ENCODE peak calls at places on chromosome 19, in four cellular contexts. One of them, this sample, is unnamed.

GRCh38 chr19:18605546-18606280 is 886 bp downstream of the CRLF1 start:
- DNase-seq in adrenal gland: no peak
- DNase-seq in suprapubic skin: no peak
- DNase-seq in NCI-H345: no peak
- DNase-seq in this sample: no peak

GRCh38 chr19:54388001-54388802 is 23.5 kb upstream of the LAIR1 start:
- DNase-seq in adrenal gland: no peak
- DNase-seq in NCI-H345: no peak
- DNase-seq in suprapubic skin: no peak
- DNase-seq in this sample: no peak

GRCh38 chr19:33277434-33277833 is 24.9 kb downstream of the CEBPA start:
- DNase-seq in suprapubic skin: no peak
- DNase-seq in NCI-H345: no peak
- DNase-seq in adrenal gland: no peak
- DNase-seq in this sample: no peak

GRCh38 chr19:28010656-28011055 is 1202.3 kb downstream of the UQCRFS1 start:
- DNase-seq in NCI-H345: no peak
- DNase-seq in suprapubic skin: no peak
- DNase-seq in adrenal gland: no peak
- DNase-seq in this sample: no peak

GRCh38 chr19:15129856-15130580 is 22.8 kb downstream of the SYDE1 start:
- DNase-seq in suprapubic skin: no peak
- DNase-seq in NCI-H345: no peak
- DNase-seq in adrenal gland: no peak
- DNase-seq in this sample: no peak

GRCh38 chr19:18408053-18408476 is 10.6 kb upstream of the LRRC25 start:
- DNase-seq in adrenal gland: no peak
- DNase-seq in NCI-H345: no peak
- DNase-seq in suprapubic skin: no peak
- DNase-seq in this sample: no peak

GRCh38 chr19:12701596-12702282 is 5.3 kb upstream of the FBXW9 start:
- DNase-seq in adrenal gland: no peak
- DNase-seq in NCI-H345: no peak
- DNase-seq in suprapubic skin: no peak
- DNase-seq in this sample: no peak

GRCh38 chr19:7999376-7999775 is 6.1 kb downstream of the ELAVL1 start:
- DNase-seq in adrenal gland: no peak
- DNase-seq in NCI-H345: no peak
- DNase-seq in suprapubic skin: no peak
- DNase-seq in this sample: no peak

GRCh38 chr19:4051175-4052101 is 15.3 kb downstream of the ZBTB7A start:
- DNase-seq in NCI-H345: no peak
- DNase-seq in suprapubic skin: no peak
- DNase-seq in adrenal gland: peak; percentile 76
- DNase-seq in this sample: no peak

GRCh38 chr19:40416918-40417713 is 3.9 kb upstream of the PRX start:
- DNase-seq in adrenal gland: peak; percentile 58
- DNase-seq in NCI-H345: no peak
- DNase-seq in suprapubic skin: no peak
- DNase-seq in this sample: no peak

GRCh38 chr19:46082728-46083050 is 41.8 kb downstream of the IGFL3 start:
- DNase-seq in NCI-H345: no peak
- DNase-seq in adrenal gland: no peak
- DNase-seq in suprapubic skin: no peak
- DNase-seq in this sample: no peak

GRCh38 chr19:17889609-17890214 is 18.0 kb downstream of the SLC5A5 start:
- DNase-seq in suprapubic skin: no peak
- DNase-seq in adrenal gland: no peak
- DNase-seq in NCI-H345: no peak
- DNase-seq in this sample: no peak

GRCh38 chr19:9309139-9309973 is at the start of gene ZNF699:
- DNase-seq in NCI-H345: peak; percentile 98
- DNase-seq in suprapubic skin: peak; percentile 100
- DNase-seq in adrenal gland: peak; percentile 98
- DNase-seq in this sample: peak; percentile 95

GRCh38 chr19:10105241-10106099 is 692 bp upstream of the PPAN start:
- DNase-seq in NCI-H345: no peak
- DNase-seq in adrenal gland: no peak
- DNase-seq in suprapubic skin: no peak
- DNase-seq in this sample: no peak

GRCh38 chr19:38564981-38565685 is 52.6 kb downstream of the MAP4K1 start:
- DNase-seq in NCI-H345: no peak
- DNase-seq in adrenal gland: no peak
- DNase-seq in suprapubic skin: no peak
- DNase-seq in this sample: no peak